ENCODE peak calls at places on chromosomes 2 and 18, in nine cellular contexts. G is left ventricle myocardium inferior, Y is fibroblast of villous mesenchyme, P is Peyer's patch, L is omental fat pad, M is HFF-Myc, O is mesothelial cell of epicardium, W is cardiac muscle cell, A is foreskin fibroblast. D is an unnamed sample.

GRCh38 chr18:13218376-13219011 is at the start of gene LDLRAD4:
- DNase-seq in L (no peak), Y (no peak), M (no peak), W (no peak), G (peak), P (peak), A (peak), O (no peak), D (peak)

GRCh38 chr2:168521342-168521741 is 65.3 kb downstream of the CERS6 start:
- DNase-seq in G (no peak), O (no peak), Y (peak), A (peak), W (no peak), M (no peak), L (no peak), P (no peak), D (no peak)

GRCh38 chr2:51846796-51847195 is 814.9 kb upstream of the NRXN1 start:
- DNase-seq in O (no peak), W (no peak), G (no peak), A (peak), P (no peak), Y (no peak), L (no peak), M (no peak), D (no peak)

GRCh38 chr2:161122772-161123530 is 37.3 kb upstream of the TANK start:
- DNase-seq in A (peak), Y (peak), G (no peak), M (peak), P (peak), L (no peak), O (no peak), W (peak), D (peak)

GRCh38 chr2:223260681-223261080 is 208.7 kb downstream of the KCNE4 start:
- DNase-seq in M (no peak), A (peak), W (peak), P (no peak), L (no peak), Y (no peak), G (no peak), O (no peak), D (no peak)

GRCh38 chr2:41892486-41892885 is 155.3 kb upstream of the PKDCC start:
- DNase-seq in Y (no peak), W (no peak), G (no peak), A (no peak), M (no peak), P (no peak), O (no peak), L (no peak), D (no peak)

GRCh38 chr2:232338759-232339106 is 39.8 kb upstream of the ALPP start:
- DNase-seq in G (no peak), A (no peak), M (no peak), W (no peak), P (no peak), L (no peak), Y (no peak), O (no peak), D (no peak)

GRCh38 chr2:160388464-160389263 is 104.9 kb downstream of the RBMS1 start:
- DNase-seq in A (peak), G (no peak), O (no peak), M (no peak), W (no peak), L (no peak), Y (no peak), P (peak), D (peak)

GRCh38 chr2:109638807-109639206 is 24.6 kb downstream of the SOWAHC start:
- DNase-seq in A (no peak), G (no peak), M (no peak), Y (no peak), P (no peak), W (peak), L (no peak), O (no peak), D (no peak)

GRCh38 chr2:218954541-218955300 is 4.7 kb upstream of the CDK5R2 start:
- DNase-seq in O (no peak), G (no peak), W (no peak), L (no peak), Y (no peak), P (no peak), A (no peak), M (no peak), D (no peak)

GRCh38 chr2:190812506-190813294 is 67.9 kb upstream of the GLS start:
- DNase-seq in M (no peak), A (peak), L (no peak), Y (peak), O (no peak), W (peak), G (no peak), P (no peak), D (no peak)

GRCh38 chr18:617970-618504 is 21.2 kb downstream of the CLUL1 start:
- DNase-seq in L (no peak), O (no peak), A (no peak), G (no peak), M (no peak), W (no peak), P (no peak), Y (no peak), D (no peak)

GRCh38 chr2:209519271-209519670 is 95.4 kb downstream of the MAP2 start:
- DNase-seq in M (no peak), P (no peak), W (no peak), L (no peak), G (no peak), O (no peak), A (no peak), Y (no peak), D (no peak)

GRCh38 chr2:20483496-20483895 is 36.6 kb downstream of the RHOB start:
- DNase-seq in G (no peak), P (peak), O (no peak), W (no peak), L (no peak), Y (peak), A (no peak), M (no peak), D (no peak)

GRCh38 chr18:644395-645004 is 13.0 kb upstream of the TYMS start:
- DNase-seq in W (no peak), P (no peak), M (no peak), G (no peak), O (no peak), Y (no peak), L (no peak), A (no peak), D (peak)

GRCh38 chr18:52716926-52717325 is 376.9 kb downstream of the DCC start:
- DNase-seq in L (no peak), M (no peak), O (no peak), P (peak), W (peak), G (no peak), Y (no peak), A (peak), D (no peak)

GRCh38 chr2:53827398-53828175 is 32.2 kb downstream of the GPR75 start:
- DNase-seq in M (no peak), L (no peak), W (no peak), P (no peak), O (no peak), Y (no peak), A (no peak), G (no peak), D (no peak)

GRCh38 chr2:23664069-23664788 is 262.7 kb downstream of the ATAD2B start:
- DNase-seq in O (no peak), A (no peak), P (no peak), M (no peak), W (no peak), G (no peak), Y (no peak), L (no peak), D (no peak)

GRCh38 chr2:218217366-218218309 is 649 bp downstream of the ARPC2 start:
- DNase-seq in W (peak), Y (peak), G (peak), O (peak), L (no peak), M (no peak), P (peak), A (peak), D (peak)

GRCh38 chr2:46521215-46521683 is 41.9 kb downstream of the TMEM247 start:
- DNase-seq in A (peak), O (no peak), W (peak), P (peak), G (peak), Y (peak), L (peak), M (peak), D (no peak)

GRCh38 chr2:215140166-215140707 is 1.8 kb upstream of the ABCA12 start:
- DNase-seq in L (no peak), M (no peak), G (no peak), W (no peak), A (peak), O (no peak), Y (no peak), P (no peak), D (no peak)

GRCh38 chr2:200765139-200765951 is 46.4 kb upstream of the BZW1 start:
- DNase-seq in W (peak), Y (peak), P (no peak), L (no peak), M (peak), O (no peak), G (no peak), A (peak), D (peak)

GRCh38 chr2:157603203-157603602 is 25.5 kb downstream of the ACVR1C start:
- DNase-seq in G (no peak), Y (no peak), A (no peak), M (no peak), L (no peak), P (no peak), O (no peak), W (no peak), D (no peak)

GRCh38 chr2:234683950-234684349 is 187.1 kb upstream of the ARL4C start:
- DNase-seq in M (no peak), L (no peak), A (no peak), G (no peak), Y (no peak), W (no peak), O (no peak), P (no peak), D (no peak)

GRCh38 chr18:80239830-80240229 is 7.5 kb downstream of the PARD6G start:
- DNase-seq in Y (no peak), L (no peak), A (no peak), O (no peak), W (no peak), P (no peak), G (no peak), M (no peak), D (no peak)

GRCh38 chr2:63665806-63666205 is 77.0 kb downstream of the MDH1 start:
- DNase-seq in G (no peak), M (peak), A (peak), W (peak), L (no peak), Y (peak), P (no peak), O (no peak), D (no peak)

GRCh38 chr2:40321224-40321623 is 130.7 kb downstream of the SLC8A1 start:
- DNase-seq in O (no peak), W (no peak), A (no peak), Y (no peak), G (no peak), P (no peak), L (no peak), M (no peak), D (no peak)

DNA sequence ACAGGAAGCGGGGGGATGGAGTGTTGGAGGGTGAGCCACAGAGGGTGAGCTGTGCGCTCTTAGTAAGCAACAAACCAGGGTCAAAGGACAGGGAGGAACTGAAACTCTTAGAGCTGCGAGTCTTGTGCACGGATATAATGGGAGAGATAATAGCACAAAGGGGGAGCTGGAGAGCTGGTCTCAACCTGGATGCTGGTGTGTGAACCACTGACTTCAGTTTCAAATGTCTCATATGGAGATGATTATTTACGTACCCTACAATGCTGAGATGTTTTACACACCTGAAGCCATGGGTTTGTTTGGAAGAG is 35.9 kb downstream of the PTGR3 start:
- DNase-seq in G (no peak), P (no peak), L (no peak), W (peak), O (no peak), M (no peak), Y (peak), A (peak), D (no peak)
- TF ChIP-seq CTCF in G (no peak), P (no peak), L (no peak), W (no peak), O (no peak), M (no peak), Y (peak), A (no peak), D (no peak)

DNA sequence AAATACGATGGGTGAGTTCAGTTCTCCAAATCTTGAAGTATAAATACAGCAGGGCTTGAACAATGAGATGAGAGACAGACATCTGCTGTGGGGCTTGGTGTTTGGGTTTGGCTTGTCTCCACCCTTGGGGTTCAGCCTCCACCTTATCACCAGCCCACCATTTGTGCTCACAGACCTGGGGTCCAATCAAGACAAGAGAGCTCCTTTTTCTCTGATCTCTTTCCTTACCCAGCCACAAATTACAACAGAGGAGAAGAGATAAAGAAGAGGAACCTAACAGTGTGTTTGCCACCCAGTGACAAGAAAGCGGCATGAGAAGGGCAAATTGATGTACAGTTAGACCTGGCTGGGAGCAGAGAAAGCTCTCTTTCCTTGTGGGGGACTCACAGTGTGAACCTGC is 204.5 kb upstream of the CXCR4 start:
- DNase-seq in A (no peak), P (no peak), O (no peak), L (no peak), G (no peak), M (no peak), W (no peak), Y (no peak), D (no peak)
- TF ChIP-seq CTCF in A (no peak), P (no peak), O (no peak), L (no peak), G (no peak), M (no peak), W (no peak), Y (no peak), D (no peak)

DNA sequence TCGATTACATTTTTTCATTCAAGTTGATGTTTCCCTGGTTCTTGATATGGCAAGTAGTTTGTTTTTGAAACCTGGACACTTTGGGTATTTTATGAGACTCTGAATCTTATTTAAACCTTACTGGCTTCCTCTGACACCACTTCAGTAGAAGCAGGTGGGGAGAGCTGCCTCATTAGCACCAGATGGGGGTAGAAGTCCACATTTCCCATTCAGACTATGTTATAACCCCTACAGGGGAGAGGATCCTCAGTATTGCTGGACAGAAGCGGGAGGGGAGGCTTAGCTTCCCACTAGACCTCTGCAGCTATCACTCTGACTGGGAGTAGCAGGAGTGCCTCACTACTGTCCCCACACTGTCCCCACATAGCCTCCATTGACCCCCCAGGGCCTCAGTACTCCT is 145.3 kb upstream of the SLC35G4 start:
- DNase-seq in W (no peak), P (no peak), G (no peak), A (no peak), L (no peak), O (no peak), M (no peak), Y (no peak), D (no peak)
- TF ChIP-seq CTCF in W (no peak), P (no peak), G (no peak), A (no peak), L (no peak), O (no peak), M (no peak), Y (no peak), D (no peak)

DNA sequence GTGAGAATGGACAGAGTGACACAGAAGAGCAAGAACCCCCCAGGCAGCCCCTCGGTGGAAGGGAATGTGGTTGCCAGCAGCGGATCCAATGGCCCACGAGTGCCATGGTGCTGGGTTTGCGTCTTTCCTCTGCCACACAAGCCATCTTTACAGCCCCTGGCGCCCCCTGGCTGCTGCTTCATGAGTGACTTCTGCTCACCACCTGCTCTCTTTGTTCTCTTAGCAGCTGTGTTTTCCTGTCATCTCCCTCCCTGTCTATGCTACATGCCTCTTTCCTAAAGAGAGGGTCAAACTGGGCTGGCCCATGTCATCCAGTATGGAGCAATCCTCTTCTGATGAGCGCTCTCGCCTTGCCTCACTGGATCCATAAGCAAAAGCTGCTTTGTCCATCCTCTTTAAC is 300.0 kb upstream of the SMIM21 start:
- DNase-seq in P (no peak), Y (peak), G (peak), A (peak), M (no peak), O (no peak), W (peak), L (no peak), D (peak)
- TF ChIP-seq CTCF in P (no peak), Y (peak), G (peak), A (peak), M (peak), O (peak), W (peak), L (no peak), D (peak)

GRCh38 chr2:151777487-151777886 is 43.2 kb upstream of the NEB start:
- DNase-seq in M (no peak), W (no peak), L (no peak), G (no peak), P (no peak), O (no peak), Y (no peak), A (peak), D (no peak)
- TF ChIP-seq CTCF in M (peak), W (peak), L (no peak), G (no peak), P (no peak), O (no peak), Y (peak), A (no peak), D (no peak)

GRCh38 chr2:196171248-196171871 is at the start of gene STK17B:
- DNase-seq in P (peak), Y (peak), L (peak), G (peak), O (peak), A (peak), W (peak), M (peak), D (peak)
- TF ChIP-seq CTCF in P (no peak), Y (peak), L (no peak), G (no peak), O (no peak), A (no peak), W (peak), M (no peak), D (no peak)

D was measured in activated CD8-positive, alpha-beta T cell treated with anti-CD3 and anti-CD28 coated beads for 36 hours.